ENCODE peak calls at places on chromosome 5, in five cellular contexts. One of them, this sample, is unnamed.

GRCh38 chr5:141493500-141494422 is 4.9 kb downstream of the PCDHGC5 start:
- DNase-seq in NCI-H1436 treated with DMSO at 0.1 percent for 48 hours: no peak
- DNase-seq in MCF 10A: no peak
- DNase-seq in activated CD4-positive, alpha-beta T cell treated with anti-CD3 and anti-CD28 coated beads for 48 hours: no peak
- DNase-seq in HTR-8/SVneo: no peak
- DNase-seq in this sample: no peak

GRCh38 chr5:150559088-150559487 is 51.2 kb downstream of the NDST1 start:
- DNase-seq in NCI-H1436 treated with DMSO at 0.1 percent for 48 hours: no peak
- DNase-seq in MCF 10A: no peak
- DNase-seq in activated CD4-positive, alpha-beta T cell treated with anti-CD3 and anti-CD28 coated beads for 48 hours: no peak
- DNase-seq in HTR-8/SVneo: no peak
- DNase-seq in this sample: no peak

GRCh38 chr5:132411382-132411925 is 41.9 kb downstream of the SLC22A5 start:
- DNase-seq in NCI-H1436 treated with DMSO at 0.1 percent for 48 hours: no peak
- DNase-seq in MCF 10A: peak; percentile 51
- DNase-seq in activated CD4-positive, alpha-beta T cell treated with anti-CD3 and anti-CD28 coated beads for 48 hours: peak; percentile 28
- DNase-seq in HTR-8/SVneo: no peak
- DNase-seq in this sample: peak; percentile 71

GRCh38 chr5:64301566-64301965 is 135.9 kb downstream of the RNF180 start:
- DNase-seq in NCI-H1436 treated with DMSO at 0.1 percent for 48 hours: no peak
- DNase-seq in MCF 10A: no peak
- DNase-seq in activated CD4-positive, alpha-beta T cell treated with anti-CD3 and anti-CD28 coated beads for 48 hours: no peak
- DNase-seq in HTR-8/SVneo: no peak
- DNase-seq in this sample: peak; percentile 79

GRCh38 chr5:19388391-19388790 is 599.6 kb downstream of the CDH18 start:
- DNase-seq in NCI-H1436 treated with DMSO at 0.1 percent for 48 hours: no peak
- DNase-seq in MCF 10A: no peak
- DNase-seq in activated CD4-positive, alpha-beta T cell treated with anti-CD3 and anti-CD28 coated beads for 48 hours: no peak
- DNase-seq in HTR-8/SVneo: no peak
- DNase-seq in this sample: no peak

GRCh38 chr5:32051796-32052195 is 122.3 kb downstream of the GOLPH3 start:
- DNase-seq in NCI-H1436 treated with DMSO at 0.1 percent for 48 hours: no peak
- DNase-seq in MCF 10A: no peak
- DNase-seq in activated CD4-positive, alpha-beta T cell treated with anti-CD3 and anti-CD28 coated beads for 48 hours: no peak
- DNase-seq in HTR-8/SVneo: no peak
- DNase-seq in this sample: no peak

GRCh38 chr5:9894571-9895304 is 264.6 kb upstream of the TAS2R1 start:
- DNase-seq in NCI-H1436 treated with DMSO at 0.1 percent for 48 hours: no peak
- DNase-seq in MCF 10A: no peak
- DNase-seq in activated CD4-positive, alpha-beta T cell treated with anti-CD3 and anti-CD28 coated beads for 48 hours: no peak
- DNase-seq in HTR-8/SVneo: no peak
- DNase-seq in this sample: peak; percentile 78

GRCh38 chr5:75668988-75669760 is 48.1 kb downstream of the POC5 start:
- DNase-seq in NCI-H1436 treated with DMSO at 0.1 percent for 48 hours: peak; percentile 17
- DNase-seq in MCF 10A: peak; percentile 51
- DNase-seq in activated CD4-positive, alpha-beta T cell treated with anti-CD3 and anti-CD28 coated beads for 48 hours: peak; percentile 80
- DNase-seq in HTR-8/SVneo: peak; percentile 19
- DNase-seq in this sample: peak; percentile 43

GRCh38 chr5:135825373-135826220 is 8.9 kb upstream of the SLC25A48 start:
- DNase-seq in NCI-H1436 treated with DMSO at 0.1 percent for 48 hours: no peak
- DNase-seq in MCF 10A: no peak
- DNase-seq in activated CD4-positive, alpha-beta T cell treated with anti-CD3 and anti-CD28 coated beads for 48 hours: no peak
- DNase-seq in HTR-8/SVneo: no peak
- DNase-seq in this sample: no peak

GRCh38 chr5:139459451-139459934 is 3.0 kb downstream of the ECSCR start:
- DNase-seq in NCI-H1436 treated with DMSO at 0.1 percent for 48 hours: no peak
- DNase-seq in MCF 10A: no peak
- DNase-seq in activated CD4-positive, alpha-beta T cell treated with anti-CD3 and anti-CD28 coated beads for 48 hours: peak; percentile 71
- DNase-seq in HTR-8/SVneo: no peak
- DNase-seq in this sample: no peak

GRCh38 chr5:158212237-158212636 is 353.3 kb upstream of the CLINT1 start:
- DNase-seq in NCI-H1436 treated with DMSO at 0.1 percent for 48 hours: no peak
- DNase-seq in MCF 10A: no peak
- DNase-seq in activated CD4-positive, alpha-beta T cell treated with anti-CD3 and anti-CD28 coated beads for 48 hours: no peak
- DNase-seq in HTR-8/SVneo: no peak
- DNase-seq in this sample: no peak

GRCh38 chr5:60148356-60148755 is 254.8 kb upstream of the PDE4D start:
- DNase-seq in NCI-H1436 treated with DMSO at 0.1 percent for 48 hours: no peak
- DNase-seq in MCF 10A: no peak
- DNase-seq in activated CD4-positive, alpha-beta T cell treated with anti-CD3 and anti-CD28 coated beads for 48 hours: no peak
- DNase-seq in HTR-8/SVneo: no peak
- DNase-seq in this sample: peak; percentile 24

This sample was measured in PC-3.